ENCODE peak calls at places on chromosome 11, in nine cellular contexts. N is OCI-LY7, K is PC-9, I is brain microvascular endothelial cell, Y is prostate gland, G is chondrocyte, Q is neural crest cell, C is bronchial epithelial cell, W is tibial nerve. B is an unnamed sample.

GRCh38 chr11:130052556-130052955 is 17.1 kb upstream of the APLP2 start:
- DNase-seq in Q (no peak), I (no peak), C (no peak), W (no peak), G (no peak), Y (no peak), N (no peak), K (no peak), B (no peak)

GRCh38 chr11:78586452-78587046 is 11.9 kb upstream of the NARS2 start:
- DNase-seq in Y (no peak), I (no peak), N (peak), C (peak), K (no peak), Q (no peak), G (no peak), W (no peak), B (no peak)

GRCh38 chr11:22510741-22511140 is 114.9 kb downstream of the FANCF start:
- DNase-seq in K (peak), C (peak), Q (no peak), N (no peak), Y (no peak), W (no peak), I (no peak), G (no peak), B (no peak)

GRCh38 chr11:12789574-12789973 is 115.4 kb downstream of the TEAD1 start:
- DNase-seq in I (no peak), G (no peak), Y (no peak), Q (no peak), W (no peak), K (no peak), N (no peak), C (no peak), B (no peak)

GRCh38 chr11:92697461-92698314 is 271.8 kb upstream of the MTNR1B start:
- DNase-seq in Q (no peak), W (no peak), C (no peak), I (no peak), Y (no peak), G (no peak), K (no peak), N (no peak), B (no peak)

GRCh38 chr11:30914143-30914762 is 328.1 kb upstream of the MPPED2 start:
- DNase-seq in G (no peak), Q (peak), W (peak), I (peak), C (peak), Y (peak), N (peak), K (no peak), B (no peak)

GRCh38 chr11:73333626-73334199 is 25.6 kb downstream of the ARHGEF17 start:
- DNase-seq in G (no peak), W (no peak), K (no peak), C (no peak), Y (no peak), Q (no peak), N (no peak), I (no peak), B (no peak)

GRCh38 chr11:12587333-12587997 is 86.8 kb upstream of the TEAD1 start:
- DNase-seq in I (peak), C (peak), G (no peak), K (peak), N (no peak), W (no peak), Y (no peak), Q (no peak), B (no peak)

GRCh38 chr11:61057615-61058014 is 44.7 kb upstream of the CD5 start:
- DNase-seq in Q (no peak), W (no peak), C (no peak), I (no peak), G (peak), N (no peak), Y (no peak), K (no peak), B (no peak)

GRCh38 chr11:723120-723883 is 17.3 kb downstream of the EPS8L2 start:
- DNase-seq in C (no peak), G (no peak), I (no peak), W (peak), Y (no peak), N (peak), K (no peak), Q (no peak), B (no peak)
- TF ChIP-seq CTCF in C (peak), G (peak), I (peak), W (peak), Y (peak), N (peak), K (peak), Q (peak), B (peak)

GRCh38 chr11:67199751-67200150 is 66.5 kb upstream of the GRK2 start:
- DNase-seq in Q (no peak), W (no peak), I (no peak), K (no peak), N (no peak), Y (no peak), G (no peak), C (no peak), B (no peak)

GRCh38 chr11:67197606-67198005 is 68.7 kb upstream of the GRK2 start:
- DNase-seq in I (no peak), G (no peak), W (no peak), N (no peak), C (no peak), Q (no peak), K (no peak), Y (no peak), B (no peak)

GRCh38 chr11:67194096-67194495 is 72.2 kb upstream of the GRK2 start:
- DNase-seq in I (no peak), Y (no peak), W (no peak), K (no peak), C (no peak), N (no peak), Q (no peak), G (no peak), B (no peak)

DNA sequence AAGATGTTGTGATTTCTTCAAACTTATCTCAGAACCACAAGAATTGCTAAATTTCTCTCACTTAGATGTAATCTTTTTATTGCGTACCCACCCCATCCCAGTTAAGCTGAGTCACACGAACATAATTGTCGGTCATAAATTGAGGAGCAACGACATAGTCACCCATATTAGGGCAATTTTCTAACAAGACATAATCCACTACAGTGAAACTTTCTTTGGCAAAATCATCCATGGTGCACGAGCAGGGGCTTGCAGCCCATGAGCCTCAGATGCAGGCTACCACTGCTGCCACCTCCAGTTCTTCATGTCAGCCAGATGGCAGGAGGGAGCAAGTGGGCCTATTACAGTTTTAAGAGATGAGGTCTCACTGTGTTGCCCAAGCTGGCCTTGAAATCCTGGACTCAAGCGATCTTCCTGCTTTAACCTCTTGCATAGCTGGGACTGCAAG is 70.3 kb upstream of the GRK2 start:
- DNase-seq in K (no peak), N (no peak), W (no peak), Y (no peak), G (no peak), Q (no peak), C (no peak), I (no peak), B (no peak)
- TF ChIP-seq CTCF in K (no peak), N (peak), W (no peak), Y (no peak), G (no peak), Q (no peak), C (no peak), I (no peak), B (no peak)

GRCh38 chr11:120403966-120404365 is 67.8 kb downstream of the ARHGEF12 start:
- DNase-seq in I (no peak), W (no peak), N (no peak), C (no peak), G (no peak), K (no peak), Q (no peak), Y (no peak), B (no peak)
- TF ChIP-seq CTCF in I (no peak), W (no peak), N (no peak), C (no peak), G (no peak), K (no peak), Q (no peak), Y (no peak), B (no peak)

DNA sequence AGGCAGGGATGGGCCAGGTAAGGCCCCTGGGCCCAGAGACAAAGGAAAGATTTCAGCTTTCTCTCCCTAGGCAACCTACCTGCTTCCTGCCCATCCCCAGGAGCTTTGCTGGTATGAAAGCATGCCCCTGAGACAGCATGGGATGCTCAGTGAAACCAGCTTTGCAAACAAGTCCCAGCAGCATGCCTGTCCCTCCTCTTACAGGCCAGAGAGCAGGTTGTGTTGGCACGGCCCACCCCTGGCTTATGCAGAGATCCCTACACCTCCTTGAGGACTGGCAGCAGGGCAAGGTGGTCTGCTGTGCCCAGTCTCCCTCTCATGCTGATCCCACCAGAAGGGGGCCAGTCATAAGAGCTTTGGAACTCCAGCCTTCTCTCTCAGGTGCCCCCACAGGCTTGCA is 3.1 kb downstream of the SCN4B start:
- DNase-seq in I (no peak), G (no peak), K (no peak), Q (no peak), Y (no peak), C (no peak), W (no peak), N (no peak), B (no peak)
- TF ChIP-seq CTCF in I (no peak), G (no peak), K (no peak), Q (no peak), Y (no peak), C (no peak), W (no peak), N (no peak), B (no peak)

DNA sequence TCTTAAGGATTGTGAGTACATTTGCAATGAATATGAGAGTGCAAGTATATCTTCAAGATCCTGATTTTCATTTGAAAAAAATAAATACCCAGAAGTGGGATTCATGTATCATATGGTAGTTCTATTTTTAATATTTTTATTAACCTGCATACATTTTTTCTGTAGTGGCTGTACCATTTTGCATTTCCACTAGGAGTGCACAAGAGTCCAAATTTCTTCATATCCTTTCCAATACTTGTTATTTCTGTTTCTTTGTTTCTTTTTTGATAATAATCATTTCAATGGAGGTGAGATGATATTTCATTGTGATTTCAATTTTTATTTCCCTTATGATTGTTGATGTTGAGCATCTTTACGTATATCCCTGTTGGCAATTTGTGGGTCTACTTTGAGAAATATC is 759.8 kb upstream of the CNTN5 start:
- DNase-seq in I (no peak), W (no peak), K (no peak), Q (no peak), C (peak), G (no peak), Y (no peak), N (no peak), B (no peak)
- TF ChIP-seq CTCF in I (no peak), W (no peak), K (peak), Q (peak), C (no peak), G (peak), Y (no peak), N (peak), B (no peak)

DNA sequence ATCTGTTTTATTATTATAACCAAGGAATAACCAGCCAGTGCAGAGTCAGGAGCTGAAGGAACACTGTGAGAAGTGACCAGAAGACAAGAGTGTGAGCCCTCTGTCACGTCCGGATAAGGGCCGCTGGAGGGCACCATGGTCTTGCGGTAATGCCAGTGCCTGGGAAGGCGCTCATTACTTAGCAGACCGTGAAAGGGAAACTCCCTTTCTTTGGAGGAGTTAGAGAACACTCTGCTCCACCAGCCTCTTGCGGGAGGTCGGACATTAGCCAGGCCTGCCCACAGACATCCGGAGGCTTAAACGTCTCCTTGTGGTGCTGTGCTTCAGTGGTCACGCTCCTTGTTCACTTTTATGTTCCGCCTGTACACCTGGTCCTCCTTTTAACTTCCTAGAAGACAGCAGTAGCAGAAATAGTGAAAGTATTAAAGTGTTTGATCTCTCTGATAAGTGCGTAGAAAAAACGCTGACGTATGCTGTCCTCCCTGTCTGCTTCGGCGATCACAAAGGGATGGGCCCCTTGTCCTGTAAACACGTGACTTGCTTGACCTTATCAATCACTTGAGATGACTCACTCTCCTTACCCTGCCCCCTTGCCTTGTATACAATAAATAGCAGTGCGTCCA is 120.6 kb upstream of the LMO1 start:
- DNase-seq in G (no peak), I (no peak), W (no peak), K (no peak), Q (no peak), C (peak), Y (peak), N (no peak), B (no peak)
- TF ChIP-seq CTCF in G (peak), I (no peak), W (no peak), K (peak), Q (peak), C (peak), Y (no peak), N (no peak), B (no peak)

DNA sequence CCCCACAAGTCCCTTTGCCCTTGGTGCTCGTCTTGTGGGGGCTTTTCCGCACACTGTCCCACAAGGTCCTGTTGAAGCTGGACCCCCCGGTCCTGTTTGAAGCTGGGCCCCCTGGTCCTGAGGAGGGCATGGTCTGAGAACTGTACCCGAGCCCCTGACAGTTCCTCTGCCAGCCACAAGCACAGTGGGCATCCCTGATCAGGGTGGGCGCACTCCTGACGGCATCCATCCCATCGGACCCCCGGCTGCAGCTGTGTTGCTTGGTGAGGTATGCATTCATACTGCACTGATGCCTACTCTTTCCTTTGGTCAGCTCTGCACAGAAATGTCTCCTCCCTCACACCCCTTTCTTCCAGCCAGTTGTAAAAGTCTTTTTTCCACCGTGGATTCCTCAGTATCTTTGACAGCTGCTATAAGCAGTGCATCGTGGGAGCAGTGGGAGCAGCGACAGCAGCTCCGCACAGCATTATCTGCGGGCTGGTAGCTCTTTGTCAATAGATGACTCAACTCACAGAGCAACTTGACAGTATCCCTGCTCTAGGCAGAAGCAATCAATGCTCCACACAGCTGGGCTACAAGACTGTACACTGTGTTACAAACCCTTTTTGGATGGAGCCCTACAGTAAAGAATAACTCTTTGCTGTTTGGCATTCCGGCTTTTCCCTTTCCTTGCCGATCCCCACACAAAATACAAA is 1030.8 kb upstream of the CCDC90B start:
- DNase-seq in I (peak), C (peak), N (no peak), Y (no peak), Q (no peak), G (no peak), W (no peak), K (no peak), B (no peak)
- TF ChIP-seq CTCF in I (no peak), C (no peak), N (no peak), Y (no peak), Q (no peak), G (no peak), W (no peak), K (no peak), B (no peak)

B was measured in CD14-positive monocyte.